ENCODE peak calls at places on chromosome 6, in ten cellular contexts. M is fibroblast of lung, W is foreskin fibroblast, Z is nephron progenitor cell, Q is thyroid gland, I is tibial artery, P is sigmoid colon, C is AG09309, O is gastrocnemius medialis, N is pancreas. Y is an unnamed sample.

GRCh38 chr6:134257516-134257915 is 60.4 kb downstream of the SGK1 start:
- DNase-seq in Q (no peak), N (no peak), O (no peak), P (no peak), Z (no peak), W (no peak), M (no peak), C (no peak), I (no peak), Y (no peak)

GRCh38 chr6:20260360-20260759 is 48.1 kb upstream of the MBOAT1 start:
- DNase-seq in Q (no peak), Z (no peak), O (no peak), I (no peak), N (no peak), P (no peak), M (no peak), W (no peak), C (no peak), Y (no peak)

GRCh38 chr6:28597217-28597835 is 71.6 kb downstream of the GPX5 start:
- DNase-seq in I (no peak), Z (peak), C (no peak), N (no peak), Q (no peak), M (peak), P (no peak), O (no peak), W (peak), Y (peak)

GRCh38 chr6:55980627-55981211 is 105.3 kb upstream of the BMP5 start:
- DNase-seq in O (no peak), Z (peak), P (no peak), N (no peak), Q (peak), W (no peak), C (peak), M (peak), I (no peak), Y (peak)

GRCh38 chr6:143531720-143532504 is 20.4 kb upstream of the FUCA2 start:
- DNase-seq in P (no peak), I (no peak), N (no peak), O (no peak), M (no peak), Q (no peak), W (no peak), C (no peak), Z (no peak), Y (no peak)

GRCh38 chr6:116536216-116536621 is 9.3 kb downstream of the TRAPPC3L start:
- DNase-seq in C (peak), M (peak), Z (peak), O (no peak), Q (peak), P (no peak), W (peak), I (no peak), N (no peak), Y (peak)

GRCh38 chr6:66897576-66897975 is 1190.5 kb upstream of the EYS start:
- DNase-seq in O (no peak), M (peak), W (peak), C (no peak), I (no peak), Z (no peak), P (no peak), N (no peak), Q (no peak), Y (no peak)

GRCh38 chr6:106097368-106098231 is 11.5 kb downstream of the PRDM1 start:
- DNase-seq in P (no peak), O (no peak), M (peak), N (no peak), Z (no peak), C (peak), I (no peak), Q (peak), W (peak), Y (no peak)

GRCh38 chr6:1535295-1535694 is 74.4 kb upstream of the FOXC1 start:
- DNase-seq in N (no peak), Q (no peak), P (no peak), C (no peak), M (peak), I (no peak), O (no peak), Z (no peak), W (no peak), Y (no peak)

GRCh38 chr6:131867744-131868143 is 59.9 kb downstream of the ENPP1 start:
- DNase-seq in Q (no peak), W (no peak), P (no peak), N (no peak), M (peak), Z (no peak), I (no peak), C (no peak), O (no peak), Y (no peak)

GRCh38 chr6:52590634-52590985 is 13.8 kb upstream of the TRAM2 start:
- DNase-seq in O (no peak), Q (no peak), Z (no peak), I (no peak), C (no peak), M (peak), N (no peak), P (no peak), W (peak), Y (no peak)

GRCh38 chr6:84809504-84809903 is 45.1 kb upstream of the TBX18 start:
- DNase-seq in Z (peak), C (no peak), M (no peak), N (no peak), W (no peak), I (no peak), P (no peak), O (no peak), Q (no peak), Y (no peak)

GRCh38 chr6:11033825-11034224 is 10.3 kb downstream of the ELOVL2 start:
- DNase-seq in I (no peak), Z (no peak), N (no peak), W (peak), M (peak), Q (no peak), P (no peak), O (no peak), C (peak), Y (no peak)

GRCh38 chr6:79694623-79695311 is 63.6 kb downstream of the SH3BGRL2 start:
- DNase-seq in C (no peak), P (no peak), M (peak), W (no peak), I (no peak), O (no peak), Q (no peak), N (no peak), Z (no peak), Y (no peak)

GRCh38 chr6:39309942-39310531 is 4.2 kb downstream of the KCNK17 start:
- DNase-seq in O (peak), Z (peak), W (peak), M (peak), Q (peak), C (peak), I (peak), P (peak), N (peak), Y (peak)

GRCh38 chr6:107641500-107641931 is 151.6 kb downstream of the SOBP start:
- DNase-seq in C (no peak), O (peak), N (no peak), Z (no peak), Q (peak), M (no peak), P (no peak), I (no peak), W (no peak), Y (no peak)

GRCh38 chr6:26295691-26296555 is 69.1 kb upstream of the BTN3A2 start:
- DNase-seq in C (no peak), P (no peak), N (no peak), M (peak), I (no peak), Q (no peak), O (peak), Z (no peak), W (peak), Y (no peak)

GRCh38 chr6:132147530-132148011 is 196.4 kb upstream of the CCN2 start:
- DNase-seq in M (peak), I (no peak), P (no peak), N (no peak), C (peak), Q (no peak), O (no peak), Z (no peak), W (peak), Y (no peak)

GRCh38 chr6:87698618-87699017 is 3.4 kb downstream of the AKIRIN2 start:
- DNase-seq in N (no peak), C (no peak), P (no peak), Q (no peak), Z (no peak), I (no peak), O (no peak), W (no peak), M (peak), Y (no peak)

GRCh38 chr6:40359808-40360207 is 227.4 kb downstream of the LRFN2 start:
- DNase-seq in Z (no peak), C (no peak), Q (peak), N (no peak), W (no peak), P (no peak), O (no peak), M (no peak), I (no peak), Y (no peak)

GRCh38 chr6:72619883-72620696 is 1.8 kb upstream of the KCNQ5 start:
- DNase-seq in P (no peak), M (peak), O (peak), I (peak), N (peak), Q (peak), W (peak), C (no peak), Z (peak), Y (peak)

GRCh38 chr6:11785449-11785951 is 6.9 kb upstream of the ADTRP start:
- DNase-seq in I (no peak), M (peak), Q (no peak), C (no peak), Z (no peak), W (no peak), N (no peak), O (no peak), P (no peak), Y (no peak)

GRCh38 chr6:125357515-125358256 is 55.9 kb upstream of the HDDC2 start:
- DNase-seq in O (no peak), W (no peak), Q (no peak), Z (no peak), M (peak), N (no peak), I (no peak), C (no peak), P (no peak), Y (peak)

GRCh38 chr6:150144294-150144868 is 1.5 kb downstream of the PPP1R14C start:
- DNase-seq in M (peak), P (no peak), N (no peak), Z (no peak), O (no peak), Q (no peak), I (no peak), C (peak), W (no peak), Y (no peak)

GRCh38 chr6:125718109-125718508 is 31.3 kb upstream of the HEY2 start:
- DNase-seq in N (no peak), I (no peak), P (no peak), C (no peak), M (no peak), Z (no peak), O (no peak), Q (no peak), W (no peak), Y (no peak)

GRCh38 chr6:20086992-20087391 is 125.3 kb downstream of the MBOAT1 start:
- DNase-seq in P (no peak), O (no peak), W (no peak), I (no peak), C (no peak), Q (no peak), N (no peak), Z (no peak), M (no peak), Y (no peak)

DNA sequence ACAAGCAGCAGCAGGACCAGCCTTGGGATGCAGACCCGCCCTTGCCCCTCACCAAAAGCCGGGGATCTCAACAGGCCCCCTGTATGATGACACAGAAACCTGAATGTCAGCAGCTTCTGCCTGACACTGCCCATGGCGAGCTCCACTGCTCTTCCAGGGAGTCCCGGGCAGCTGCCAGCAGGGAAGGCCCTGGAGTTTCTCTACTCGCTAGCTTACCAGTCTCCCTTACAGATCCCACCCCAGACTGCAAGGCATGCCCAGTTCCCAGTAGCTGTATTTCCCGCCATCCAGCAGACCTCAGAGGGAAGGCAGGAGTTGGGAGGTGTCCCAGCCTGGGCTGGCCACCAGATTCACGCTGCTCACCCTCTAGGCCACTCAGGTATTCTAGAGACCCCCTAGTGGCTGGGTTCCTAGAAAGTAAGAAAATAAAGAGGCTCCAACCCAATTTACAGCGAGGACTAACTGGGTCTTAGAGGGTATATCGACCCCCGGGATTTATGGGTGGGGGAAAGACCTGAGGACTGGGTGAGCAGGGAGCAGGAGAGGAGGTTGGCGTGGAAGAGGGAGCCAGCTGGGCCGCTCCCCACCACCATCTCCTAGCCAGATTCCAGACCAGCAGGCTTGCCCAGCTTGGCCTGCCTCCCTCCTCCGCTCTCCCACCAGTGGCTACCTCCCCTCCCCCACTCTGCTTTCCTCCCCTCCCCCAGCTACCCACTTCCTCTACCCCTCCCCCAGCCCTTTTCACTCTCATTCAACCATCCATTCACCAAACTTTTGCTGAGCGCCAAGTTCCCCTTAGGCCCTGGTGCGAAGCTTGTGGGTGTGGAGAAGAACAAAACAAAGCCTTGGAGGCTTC is 9.7 kb upstream of the HMGA1 start:
- DNase-seq in M (no peak), Q (no peak), P (no peak), C (no peak), I (no peak), W (no peak), N (no peak), Z (no peak), O (no peak), Y (no peak)
- TF ChIP-seq CTCF in M (no peak), Q (no peak), P (no peak), C (no peak), I (no peak), W (no peak), N (no peak), Z (peak), O (no peak), Y (no peak)

DNA sequence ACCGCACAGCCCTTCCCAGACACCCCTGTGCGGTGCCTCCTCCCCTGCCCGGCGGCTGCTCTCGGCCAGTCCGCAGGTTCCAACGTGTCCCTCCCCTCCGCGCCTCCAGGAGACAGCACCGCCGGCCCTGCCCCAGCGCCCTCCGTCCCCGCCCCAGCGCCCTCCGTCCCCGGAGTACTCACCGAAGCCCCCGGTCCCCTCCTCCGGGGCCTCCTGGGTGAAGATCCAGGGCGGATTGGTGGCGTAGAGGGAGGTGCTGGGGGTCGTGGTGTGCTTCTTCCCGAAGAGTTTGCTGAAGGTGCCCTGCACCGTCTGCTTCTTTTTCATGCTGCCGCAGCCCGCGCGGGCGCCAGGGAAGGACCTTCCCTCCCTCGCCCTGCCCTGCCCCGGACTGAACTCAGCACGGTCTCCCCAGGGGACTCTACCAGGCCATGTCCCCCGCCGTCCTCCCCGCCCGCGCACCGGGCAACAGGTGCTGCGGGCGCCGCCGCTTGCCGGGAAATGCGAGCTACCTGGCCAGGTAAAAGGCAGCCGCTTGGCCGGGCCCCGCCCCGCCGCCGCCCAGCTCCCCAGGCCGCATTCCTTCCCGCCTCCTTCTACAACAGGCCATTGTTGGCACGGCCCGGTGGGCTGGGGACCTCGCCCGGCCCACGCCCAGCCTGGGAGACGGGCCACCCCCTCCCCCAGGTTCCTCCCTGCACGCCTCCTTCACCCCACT is at the start of gene C6orf132:
- DNase-seq in O (no peak), W (no peak), Z (peak), Q (peak), M (peak), I (peak), C (no peak), N (peak), P (no peak), Y (peak)
- TF ChIP-seq CTCF in O (no peak), W (no peak), Z (no peak), Q (peak), M (no peak), I (no peak), C (no peak), N (no peak), P (no peak), Y (no peak)

GRCh38 chr6:74870403-74870802 is 335.4 kb downstream of the COL12A1 start:
- DNase-seq in N (no peak), O (no peak), Q (no peak), Z (no peak), I (no peak), W (no peak), P (no peak), M (peak), C (no peak), Y (no peak)
- TF ChIP-seq CTCF in N (no peak), O (no peak), Q (no peak), Z (no peak), I (no peak), W (no peak), P (no peak), M (no peak), C (no peak), Y (no peak)

GRCh38 chr6:5287205-5287965 is 26.1 kb downstream of the FARS2 start:
- DNase-seq in C (peak), Z (no peak), O (peak), M (peak), N (no peak), I (no peak), W (peak), Q (no peak), P (no peak), Y (no peak)
- TF ChIP-seq CTCF in C (no peak), Z (no peak), O (no peak), M (no peak), N (no peak), I (no peak), W (no peak), Q (no peak), P (no peak), Y (no peak)

GRCh38 chr6:32154514-32155161 is 697 bp downstream of the PPT2 start:
- DNase-seq in N (peak), Q (peak), C (no peak), O (peak), I (peak), P (peak), W (peak), M (peak), Z (peak), Y (peak)
- TF ChIP-seq CTCF in N (peak), Q (peak), C (peak), O (peak), I (peak), P (peak), W (peak), M (peak), Z (peak), Y (peak)

DNA sequence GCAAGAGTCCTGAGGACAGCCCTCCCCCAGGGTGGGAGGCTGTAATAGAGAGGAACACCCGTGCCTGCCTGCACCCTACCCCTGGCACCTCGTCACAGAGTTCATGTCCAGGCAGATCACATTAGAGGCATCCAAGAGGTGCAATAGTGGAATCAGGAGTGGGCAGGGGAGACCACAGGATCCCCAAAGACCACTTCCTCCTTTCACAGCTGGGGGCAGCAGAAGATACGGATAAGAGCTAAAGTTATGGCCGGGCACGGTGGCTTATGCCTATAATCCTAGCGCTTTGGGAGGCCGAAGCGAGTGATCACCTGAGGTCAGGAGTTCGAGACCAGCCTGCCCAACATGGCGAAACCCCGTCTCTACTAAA is 1.5 kb upstream of the CAPN11 start:
- DNase-seq in I (no peak), O (no peak), N (no peak), C (no peak), P (no peak), Z (no peak), W (no peak), M (no peak), Q (no peak), Y (no peak)
- TF ChIP-seq CTCF in I (no peak), O (no peak), N (no peak), C (no peak), P (no peak), Z (no peak), W (no peak), M (no peak), Q (no peak), Y (no peak)

DNA sequence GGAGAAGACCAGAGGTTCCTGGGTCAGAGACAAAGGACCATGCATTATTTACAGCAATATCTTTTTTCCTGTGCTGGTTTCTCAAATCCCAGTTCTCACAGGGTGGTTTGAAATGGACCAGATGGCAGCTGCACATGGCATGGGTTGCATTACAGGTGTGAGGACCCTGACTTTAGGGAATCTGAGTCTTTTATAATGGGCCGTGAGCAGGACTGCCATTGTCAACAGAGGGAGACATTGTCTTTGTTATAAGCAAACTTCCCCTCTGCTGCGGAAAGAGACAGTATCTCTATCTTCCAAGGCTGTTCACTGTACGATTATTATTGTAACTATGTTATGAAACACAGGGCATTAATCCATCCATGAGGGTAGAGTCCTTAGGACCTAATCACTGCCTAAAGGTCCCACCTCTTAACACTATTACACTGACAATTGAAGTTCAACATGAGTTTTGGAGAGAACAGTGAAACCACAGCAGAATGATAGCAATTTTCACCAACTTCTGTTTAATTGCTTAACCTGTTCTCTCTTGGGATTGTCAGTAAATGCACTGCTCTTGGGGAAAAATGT is 156.1 kb upstream of the AGPAT4 start:
- DNase-seq in C (no peak), P (no peak), Z (no peak), I (no peak), M (no peak), Q (no peak), N (no peak), O (no peak), W (no peak), Y (no peak)
- TF ChIP-seq CTCF in C (peak), P (no peak), Z (no peak), I (no peak), M (peak), Q (no peak), N (no peak), O (no peak), W (no peak), Y (no peak)

DNA sequence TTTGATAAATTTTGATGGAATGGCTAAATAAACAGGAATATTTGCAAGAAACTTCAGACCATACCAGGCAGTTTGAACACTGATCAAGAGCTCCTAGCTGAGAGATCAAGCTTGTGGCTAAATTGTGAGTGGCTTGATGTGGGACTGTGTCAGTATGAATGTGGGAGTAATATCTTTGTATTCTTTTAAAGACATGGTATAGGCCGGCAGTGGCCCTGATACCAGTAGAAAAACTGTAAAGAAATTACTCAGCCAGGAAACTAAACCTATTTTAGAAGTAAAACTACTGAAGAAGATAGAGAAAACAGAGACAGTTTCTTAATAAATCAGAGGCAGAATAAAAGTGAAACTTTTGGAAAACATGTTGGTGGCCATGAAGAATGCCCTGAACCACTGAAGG is 608.4 kb upstream of the SYNCRIP start:
- DNase-seq in N (no peak), P (no peak), Z (no peak), Q (no peak), M (no peak), I (no peak), W (no peak), C (no peak), O (no peak), Y (no peak)
- TF ChIP-seq CTCF in N (no peak), P (no peak), Z (no peak), Q (no peak), M (no peak), I (no peak), W (no peak), C (no peak), O (no peak), Y (no peak)

Y was measured in neural crest cell.